ENCODE peak calls at places on chromosome 7, in five cellular contexts. One of them, this sample, is unnamed. For H3K36me3, the result is how much of the 10 kb centered on the place peaks cover.

GRCh38 chr7:133510326-133511055 is 257.6 kb downstream of the EXOC4 start:
- DNase-seq in IMR-90: peak
- DNase-seq in lower lobe of right lung: no peak
- DNase-seq in GM23248: peak
- DNase-seq in small intestine: peak
- DNase-seq in this sample: no peak

GRCh38 chr7:148274118-148274517 is 316.4 kb upstream of the C7orf33 start:
- DNase-seq in IMR-90: no peak
- DNase-seq in lower lobe of right lung: no peak
- DNase-seq in GM23248: no peak
- DNase-seq in small intestine: no peak
- DNase-seq in this sample: no peak

GRCh38 chr7:44081266-44081748 is 1.0 kb downstream of the POLM start:
- DNase-seq in IMR-90: no peak
- DNase-seq in lower lobe of right lung: peak
- DNase-seq in GM23248: peak
- DNase-seq in small intestine: peak
- DNase-seq in this sample: no peak

GRCh38 chr7:144650439-144650838 is 185.4 kb downstream of the TPK1 start:
- DNase-seq in IMR-90: no peak
- DNase-seq in lower lobe of right lung: no peak
- DNase-seq in GM23248: no peak
- DNase-seq in small intestine: no peak
- DNase-seq in this sample: no peak

GRCh38 chr7:138449580-138449979 is 10.5 kb upstream of the TRIM24 start:
- DNase-seq in IMR-90: no peak
- DNase-seq in lower lobe of right lung: no peak
- DNase-seq in GM23248: no peak
- DNase-seq in small intestine: no peak
- DNase-seq in this sample: no peak

GRCh38 chr7:127819975-127820778 is 168.2 kb downstream of the SND1 start:
- DNase-seq in IMR-90: peak
- DNase-seq in lower lobe of right lung: no peak
- DNase-seq in GM23248: peak
- DNase-seq in small intestine: peak
- DNase-seq in this sample: peak

GRCh38 chr7:16550671-16551070 is 24.0 kb downstream of the LRRC72 start:
- DNase-seq in IMR-90: no peak
- DNase-seq in lower lobe of right lung: no peak
- DNase-seq in GM23248: no peak
- DNase-seq in small intestine: no peak
- DNase-seq in this sample: no peak

GRCh38 chr7:44056681-44057080 is 8.7 kb downstream of the PGAM2 start:
- DNase-seq in IMR-90: no peak
- DNase-seq in lower lobe of right lung: no peak
- DNase-seq in GM23248: no peak
- DNase-seq in small intestine: no peak
- DNase-seq in this sample: no peak

GRCh38 chr7:45295222-45295621 is 137.6 kb downstream of the RAMP3 start:
- DNase-seq in IMR-90: no peak
- DNase-seq in lower lobe of right lung: no peak
- DNase-seq in GM23248: no peak
- DNase-seq in small intestine: no peak
- DNase-seq in this sample: no peak

GRCh38 chr7:111108526-111108925 is 17.6 kb downstream of the LRRN3 start:
- DNase-seq in IMR-90: peak
- DNase-seq in lower lobe of right lung: no peak
- DNase-seq in GM23248: peak
- DNase-seq in small intestine: no peak
- DNase-seq in this sample: no peak

GRCh38 chr7:132516042-132516840 is 60.0 kb downstream of the PLXNA4 start:
- DNase-seq in IMR-90: peak
- DNase-seq in lower lobe of right lung: no peak
- DNase-seq in GM23248: peak
- DNase-seq in small intestine: peak
- DNase-seq in this sample: peak

GRCh38 chr7:33262476-33262875 is 133.1 kb downstream of the BBS9 start:
- DNase-seq in IMR-90: peak
- DNase-seq in lower lobe of right lung: no peak
- DNase-seq in GM23248: peak
- DNase-seq in small intestine: no peak
- DNase-seq in this sample: peak

GRCh38 chr7:22223841-22224240 is 133.1 kb downstream of the RAPGEF5 start:
- DNase-seq in IMR-90: no peak
- DNase-seq in lower lobe of right lung: no peak
- DNase-seq in GM23248: no peak
- DNase-seq in small intestine: no peak
- DNase-seq in this sample: no peak

GRCh38 chr7:22216832-22217475 is 140.0 kb downstream of the RAPGEF5 start:
- DNase-seq in IMR-90: no peak
- DNase-seq in lower lobe of right lung: no peak
- DNase-seq in GM23248: no peak
- DNase-seq in small intestine: no peak
- DNase-seq in this sample: no peak

GRCh38 chr7:22219739-22220493 is 137.0 kb downstream of the RAPGEF5 start:
- DNase-seq in IMR-90: no peak
- DNase-seq in lower lobe of right lung: no peak
- DNase-seq in GM23248: no peak
- DNase-seq in small intestine: no peak
- DNase-seq in this sample: peak

GRCh38 chr7:22219036-22219435 is 137.9 kb downstream of the RAPGEF5 start:
- DNase-seq in IMR-90: no peak
- DNase-seq in lower lobe of right lung: no peak
- DNase-seq in GM23248: no peak
- DNase-seq in small intestine: no peak
- DNase-seq in this sample: peak

GRCh38 chr7:22220947-22221346 is 136.0 kb downstream of the RAPGEF5 start:
- DNase-seq in IMR-90: no peak
- DNase-seq in lower lobe of right lung: no peak
- DNase-seq in GM23248: no peak
- DNase-seq in small intestine: no peak
- DNase-seq in this sample: peak
- H3K36me3 ChIP-seq in IMR-90: under half
- H3K36me3 ChIP-seq in lower lobe of right lung: under half
- H3K36me3 ChIP-seq in GM23248: under half
- H3K36me3 ChIP-seq in small intestine: under half
- H3K36me3 ChIP-seq in this sample: under half

GRCh38 chr7:135618510-135618909 is 43.8 kb upstream of the STMP1 start:
- DNase-seq in IMR-90: no peak
- DNase-seq in lower lobe of right lung: no peak
- DNase-seq in GM23248: no peak
- DNase-seq in small intestine: no peak
- DNase-seq in this sample: no peak

GRCh38 chr7:135617781-135618180 is 44.5 kb upstream of the STMP1 start:
- DNase-seq in IMR-90: no peak
- DNase-seq in lower lobe of right lung: no peak
- DNase-seq in GM23248: no peak
- DNase-seq in small intestine: no peak
- DNase-seq in this sample: no peak

GRCh38 chr7:135620447-135620846 is 41.9 kb upstream of the STMP1 start:
- DNase-seq in IMR-90: peak
- DNase-seq in lower lobe of right lung: no peak
- DNase-seq in GM23248: peak
- DNase-seq in small intestine: no peak
- DNase-seq in this sample: no peak

GRCh38 chr7:135616136-135616535 is 46.2 kb upstream of the STMP1 start:
- DNase-seq in IMR-90: peak
- DNase-seq in lower lobe of right lung: no peak
- DNase-seq in GM23248: peak
- DNase-seq in small intestine: no peak
- DNase-seq in this sample: no peak

GRCh38 chr7:135620980-135621850 is 41.1 kb upstream of the STMP1 start:
- DNase-seq in IMR-90: peak
- DNase-seq in lower lobe of right lung: no peak
- DNase-seq in GM23248: peak
- DNase-seq in small intestine: peak
- DNase-seq in this sample: peak
- H3K36me3 ChIP-seq in IMR-90: under half
- H3K36me3 ChIP-seq in lower lobe of right lung: half or more
- H3K36me3 ChIP-seq in GM23248: under half
- H3K36me3 ChIP-seq in small intestine: under half
- H3K36me3 ChIP-seq in this sample: under half

GRCh38 chr7:158648787-158649186 is 55.8 kb downstream of the NCAPG2 start:
- DNase-seq in IMR-90: no peak
- DNase-seq in lower lobe of right lung: no peak
- DNase-seq in GM23248: peak
- DNase-seq in small intestine: peak
- DNase-seq in this sample: no peak
- H3K36me3 ChIP-seq in IMR-90: under half
- H3K36me3 ChIP-seq in lower lobe of right lung: under half
- H3K36me3 ChIP-seq in GM23248: under half
- H3K36me3 ChIP-seq in small intestine: under half
- H3K36me3 ChIP-seq in this sample: under half

GRCh38 chr7:117667456-117667855 is 187.6 kb downstream of the CFTR start:
- DNase-seq in IMR-90: peak
- DNase-seq in lower lobe of right lung: no peak
- DNase-seq in GM23248: no peak
- DNase-seq in small intestine: no peak
- DNase-seq in this sample: peak
- H3K36me3 ChIP-seq in IMR-90: under half
- H3K36me3 ChIP-seq in lower lobe of right lung: under half
- H3K36me3 ChIP-seq in GM23248: under half
- H3K36me3 ChIP-seq in small intestine: under half
- H3K36me3 ChIP-seq in this sample: under half

DNA sequence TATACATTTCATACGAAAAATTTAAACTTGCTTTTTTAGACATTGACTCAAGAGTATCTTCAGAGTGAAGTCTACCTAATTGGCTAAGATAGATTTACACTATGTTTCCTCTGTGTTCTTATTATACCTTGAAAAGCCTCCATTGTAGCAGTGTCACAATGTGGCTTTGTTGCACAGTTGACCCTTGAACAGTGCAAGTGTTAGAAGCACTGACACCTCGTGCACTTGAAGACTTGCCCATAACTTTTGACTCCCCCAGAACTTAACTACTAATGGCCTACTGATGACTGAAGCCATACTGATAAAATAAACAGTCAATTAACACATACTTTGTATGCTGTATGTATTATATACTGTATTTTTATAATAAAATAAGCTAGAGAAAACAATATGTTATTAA is 84.3 kb downstream of the CPED1 start:
- DNase-seq in IMR-90: no peak
- DNase-seq in lower lobe of right lung: no peak
- DNase-seq in GM23248: no peak
- DNase-seq in small intestine: no peak
- DNase-seq in this sample: no peak
- H3K36me3 ChIP-seq in IMR-90: under half
- H3K36me3 ChIP-seq in lower lobe of right lung: under half
- H3K36me3 ChIP-seq in GM23248: under half
- H3K36me3 ChIP-seq in small intestine: under half
- H3K36me3 ChIP-seq in this sample: under half